ENCODE peak calls at places on chromosomes 5 and 9, in five cellular contexts. K, H, V, Y and X are unnamed samples.

GRCh38 chr5:10034008-10034407 is 215.7 kb downstream of the ATPSCKMT start:
- DNase-seq in Y (no peak), K (no peak), H (no peak), V (no peak), X (no peak)

GRCh38 chr5:17189381-17190036 is 27.9 kb upstream of the BASP1 start:
- DNase-seq in H (peak; percentile 86), K (peak; percentile 91), Y (peak; percentile 69), V (peak; percentile 52), X (peak; percentile 91)

GRCh38 chr5:125890387-125890955 is 532.7 kb upstream of the GRAMD2B start:
- DNase-seq in V (peak; percentile 49), H (no peak), Y (no peak), K (no peak), X (no peak)

GRCh38 chr9:102518324-102518723 is 476.8 kb upstream of the CYLC2 start:
- DNase-seq in V (no peak), H (no peak), K (no peak), Y (no peak), X (no peak)

GRCh38 chr5:160315968-160316367 is 3.6 kb upstream of the CCNJL start:
- DNase-seq in V (peak; percentile 93), Y (no peak), K (no peak), H (peak; percentile 73), X (peak; percentile 72)

GRCh38 chr9:114250648-114251047 is 72.2 kb upstream of the ORM1 start:
- DNase-seq in K (no peak), H (no peak), V (no peak), Y (no peak), X (no peak)

GRCh38 chr5:52841114-52841513 is 53.4 kb downstream of the ITGA1 start:
- DNase-seq in Y (no peak), K (no peak), V (no peak), H (no peak), X (no peak)

GRCh38 chr9:127955294-127956015 is 17.8 kb upstream of the DPM2 start:
- DNase-seq in Y (peak; percentile 78), V (peak; percentile 84), K (peak; percentile 51), H (peak; percentile 43), X (peak; percentile 21)

GRCh38 chr5:81855576-81855975 is 104.7 kb upstream of the SSBP2 start:
- DNase-seq in H (no peak), K (no peak), Y (no peak), V (peak; percentile 37), X (no peak)

GRCh38 chr9:134491856-134492255 is 149.7 kb upstream of the COL5A1 start:
- DNase-seq in Y (no peak), V (no peak), K (no peak), H (no peak), X (no peak)

GRCh38 chr9:116087246-116087645 is 66.3 kb upstream of the PAPPA start:
- DNase-seq in H (peak; percentile 86), V (peak; percentile 78), K (peak; percentile 18), Y (no peak), X (no peak)

GRCh38 chr9:130770679-130771442 is 64.2 kb upstream of the ABL1 start:
- DNase-seq in V (peak; percentile 47), H (peak; percentile 82), K (peak; percentile 53), Y (peak; percentile 98), X (peak; percentile 81)

GRCh38 chr9:33185406-33185805 is 18.3 kb upstream of the B4GALT1 start:
- DNase-seq in K (no peak), Y (no peak), H (no peak), V (no peak), X (no peak)

GRCh38 chr5:150152636-150153462 is 2.8 kb downstream of the PDGFRB start:
- DNase-seq in V (no peak), K (no peak), Y (no peak), H (peak; percentile 78), X (no peak)

GRCh38 chr9:93620881-93621820 is 44.8 kb downstream of the PHF2 start:
- DNase-seq in H (no peak), K (no peak), Y (no peak), V (no peak), X (no peak)

GRCh38 chr9:100784755-100785154 is 206.9 kb downstream of the CAVIN4 start:
- DNase-seq in Y (no peak), H (no peak), K (no peak), V (no peak), X (no peak)

GRCh38 chr5:383621-384020 is 59.4 kb upstream of the EXOC3 start:
- DNase-seq in V (no peak), H (no peak), Y (no peak), K (no peak), X (no peak)

GRCh38 chr9:116482740-116483139 is 204.4 kb upstream of the TRIM32 start:
- DNase-seq in K (peak; percentile 60), V (no peak), Y (no peak), H (no peak), X (no peak)

GRCh38 chr5:69450116-69450515 is 35.2 kb downstream of the MARVELD2 start:
- DNase-seq in Y (no peak), H (peak; percentile 96), K (no peak), V (peak; percentile 97), X (peak; percentile 60)

GRCh38 chr5:171336486-171337206 is 27.6 kb downstream of the TLX3 start:
- DNase-seq in Y (no peak), V (peak; percentile 54), K (peak; percentile 73), H (peak; percentile 64), X (peak; percentile 73)

GRCh38 chr5:126395198-126395597 is 28.0 kb upstream of the GRAMD2B start:
- DNase-seq in V (peak; percentile 90), H (peak; percentile 73), K (peak; percentile 20), Y (no peak), X (no peak)

GRCh38 chr9:97558701-97559101 is 57.2 kb downstream of the TMOD1 start:
- DNase-seq in K (no peak), H (no peak), V (no peak), Y (no peak), X (no peak)

GRCh38 chr5:96517294-96517693 is 84.2 kb upstream of the PCSK1 start:
- DNase-seq in H (peak; percentile 73), K (no peak), V (no peak), Y (no peak), X (peak; percentile 44)

GRCh38 chr5:8184455-8185063 is 315.6 kb downstream of the MTRR start:
- DNase-seq in Y (peak; percentile 76), K (peak; percentile 70), H (peak; percentile 28), V (peak; percentile 4), X (no peak)

GRCh38 chr5:37834542-37835399 is 5.1 kb downstream of the GDNF start:
- DNase-seq in Y (no peak), K (peak; percentile 70), H (no peak), V (no peak), X (no peak)

GRCh38 chr9:100525563-100525962 is 52.3 kb upstream of the CAVIN4 start:
- DNase-seq in V (no peak), H (peak; percentile 2), K (no peak), Y (peak; percentile 24), X (no peak)

GRCh38 chr5:56862909-56863308 is 46.5 kb upstream of the SETD9 start:
- DNase-seq in K (no peak), H (peak; percentile 26), Y (no peak), V (no peak), X (no peak)
- H4K20me1 ChIP-seq in K (no peaks in the 10 kb centered on the region), H (peaks cover 4% of the 10 kb centered on the region), Y (no peaks in the 10 kb centered on the region), V (no peaks in the 10 kb centered on the region), X (no peaks in the 10 kb centered on the region)

GRCh38 chr5:113320160-113320816 is 114.5 kb downstream of the TSSK1B start:
- DNase-seq in V (no peak), H (no peak), K (no peak), Y (no peak), X (peak; percentile 44)

GRCh38 chr5:113329981-113330380 is 104.8 kb downstream of the TSSK1B start:
- DNase-seq in K (no peak), Y (no peak), H (no peak), V (no peak), X (no peak)

GRCh38 chr5:113319256-113320053 is 115.3 kb downstream of the TSSK1B start:
- DNase-seq in H (no peak), V (peak; percentile 30), K (no peak), Y (no peak), X (no peak)

GRCh38 chr5:113321266-113321665 is 113.5 kb downstream of the TSSK1B start:
- DNase-seq in V (no peak), H (no peak), Y (no peak), K (no peak), X (peak; percentile 21)

GRCh38 chr5:113325054-113325453 is 109.7 kb downstream of the TSSK1B start:
- DNase-seq in Y (no peak), H (peak; percentile 27), K (no peak), V (no peak), X (peak; percentile 56)
- H3K4me2 ChIP-seq in Y (no peak overlapping the region), H (no peak overlapping the region), K (no peak overlapping the region), V (no peak overlapping the region), X (no peak overlapping the region)

DNA sequence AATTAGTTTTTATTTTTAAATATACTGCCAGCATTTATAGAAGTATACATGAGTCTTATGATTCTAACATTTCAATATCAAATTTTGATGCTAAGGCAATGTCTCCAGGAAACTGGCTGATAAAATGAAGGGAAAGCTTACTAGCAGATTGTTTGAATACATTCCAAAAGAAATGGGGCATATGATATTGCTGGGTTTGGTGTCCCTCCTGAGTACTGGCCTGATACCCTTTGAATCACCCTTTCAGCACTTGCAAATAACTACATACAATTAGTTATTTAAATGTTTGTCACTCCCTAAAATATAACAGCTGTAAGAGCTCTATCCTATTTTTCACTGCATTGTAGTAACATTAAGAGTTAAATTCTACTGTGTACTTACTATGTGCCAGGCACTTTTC is 360.8 kb downstream of the HCN1 start:
- DNase-seq in K (no peak), V (no peak), Y (no peak), H (no peak), X (no peak)
- H3K9me3 ChIP-seq in K (no peaks in the 10 kb centered on the region), V (peaks cover 6% of the 10 kb centered on the region), Y (peaks cover 5% of the 10 kb centered on the region), H (peaks cover 2% of the 10 kb centered on the region), X (no peaks in the 10 kb centered on the region)

GRCh38 chr5:56076486-56076885 is 81.7 kb upstream of the IL6ST start:
- DNase-seq in K (no peak), V (no peak), Y (no peak), H (no peak), X (no peak)

GRCh38 chr5:56077796-56078233 is 83.1 kb upstream of the IL6ST start:
- DNase-seq in H (no peak), V (no peak), K (no peak), Y (no peak), X (no peak)

GRCh38 chr5:56078271-56078670 is 83.5 kb upstream of the IL6ST start:
- DNase-seq in V (no peak), K (no peak), Y (no peak), H (no peak), X (no peak)

GRCh38 chr5:56080375-56081052 is 85.8 kb upstream of the IL6ST start:
- DNase-seq in H (no peak), Y (no peak), V (no peak), K (no peak), X (no peak)

DNA sequence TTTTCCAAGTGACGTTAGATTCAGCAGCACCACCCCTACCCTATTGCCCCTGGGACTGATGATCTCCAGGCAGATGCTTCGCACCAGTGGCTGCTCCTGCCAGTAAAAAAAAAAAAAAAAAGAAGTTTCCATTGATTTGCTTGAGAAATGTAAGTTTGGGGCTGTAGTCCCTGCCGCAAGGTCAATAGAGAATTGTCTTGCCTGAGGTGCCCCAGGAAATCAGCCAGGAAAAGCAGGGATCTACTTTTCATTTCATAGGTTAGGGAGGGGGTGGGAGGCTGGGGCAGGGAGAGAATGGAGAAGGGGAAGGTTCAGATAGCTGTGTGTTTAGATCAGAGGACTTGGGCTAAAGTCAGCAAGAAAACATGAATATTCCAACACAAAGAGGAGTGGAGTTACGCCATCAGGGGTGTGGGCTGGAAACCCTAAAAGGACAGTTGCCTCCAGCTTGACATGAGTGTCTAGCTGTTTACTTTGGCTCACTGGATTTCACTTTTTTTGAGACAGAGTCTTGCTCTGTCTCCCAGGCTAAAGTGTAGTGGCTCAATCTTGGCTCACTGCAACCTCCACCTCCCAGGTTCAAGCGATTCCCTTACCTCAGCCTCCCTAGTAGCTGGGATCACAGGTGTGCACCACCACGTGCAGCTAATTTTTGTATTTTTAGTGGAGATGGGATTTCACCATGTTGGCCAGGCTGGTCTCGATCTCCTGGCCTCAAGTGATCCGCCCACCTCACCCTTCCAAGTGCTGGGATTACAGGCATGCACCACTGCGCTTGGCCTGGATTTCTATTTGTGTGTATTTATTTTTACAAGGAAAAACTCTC is 84.1 kb upstream of the IL6ST start:
- DNase-seq in K (no peak), V (no peak), H (peak; percentile 41), Y (no peak), X (no peak)
- H4K20me1 ChIP-seq in K (no peaks in the 10 kb centered on the region), V (no peaks in the 10 kb centered on the region), H (no peaks in the 10 kb centered on the region), Y (no peaks in the 10 kb centered on the region), X (no peaks in the 10 kb centered on the region)